ENCODE peak calls at places on chromosomes 7 and 10, in eight cellular contexts. One of them, this sample, is unnamed.

GRCh38 chr7:150568714-150569113 is 1.5 kb downstream of the GIMAP4 start:
- DNase-seq in activated T-helper 1 cell treated with Interleukin-2 at 50 U/mL for 16 hours: no peak
- DNase-seq in H1: no peak
- DNase-seq in activated CD4-positive, alpha-beta T cell treated with anti-CD3 and anti-CD28 coated beads, Interleukin-2, amount 50 U/mL, for 1 hour: peak
- DNase-seq in NCI-H1105 treated with DMSO at 0.1 percent for 48 hours: no peak
- DNase-seq in NCI-H1092: no peak
- DNase-seq in NCI-H2081: no peak
- DNase-seq in stimulated activated naive CD4-positive, alpha-beta T cell: no peak
- DNase-seq in this sample: no peak

GRCh38 chr10:29480281-29480954 is 154.4 kb downstream of the SVIL start:
- DNase-seq in activated T-helper 1 cell treated with Interleukin-2 at 50 U/mL for 16 hours: no peak
- DNase-seq in H1: no peak
- DNase-seq in activated CD4-positive, alpha-beta T cell treated with anti-CD3 and anti-CD28 coated beads, Interleukin-2, amount 50 U/mL, for 1 hour: no peak
- DNase-seq in NCI-H1105 treated with DMSO at 0.1 percent for 48 hours: no peak
- DNase-seq in NCI-H1092: no peak
- DNase-seq in NCI-H2081: no peak
- DNase-seq in stimulated activated naive CD4-positive, alpha-beta T cell: no peak
- DNase-seq in this sample: no peak

GRCh38 chr10:123967626-123968243 is 76.1 kb upstream of the CPXM2 start:
- DNase-seq in activated T-helper 1 cell treated with Interleukin-2 at 50 U/mL for 16 hours: no peak
- DNase-seq in H1: peak
- DNase-seq in activated CD4-positive, alpha-beta T cell treated with anti-CD3 and anti-CD28 coated beads, Interleukin-2, amount 50 U/mL, for 1 hour: peak
- DNase-seq in NCI-H1105 treated with DMSO at 0.1 percent for 48 hours: peak
- DNase-seq in NCI-H1092: no peak
- DNase-seq in NCI-H2081: peak
- DNase-seq in stimulated activated naive CD4-positive, alpha-beta T cell: no peak
- DNase-seq in this sample: peak

GRCh38 chr7:17099083-17099973 is 199.1 kb upstream of the AHR start:
- DNase-seq in activated T-helper 1 cell treated with Interleukin-2 at 50 U/mL for 16 hours: no peak
- DNase-seq in H1: no peak
- DNase-seq in activated CD4-positive, alpha-beta T cell treated with anti-CD3 and anti-CD28 coated beads, Interleukin-2, amount 50 U/mL, for 1 hour: no peak
- DNase-seq in NCI-H1105 treated with DMSO at 0.1 percent for 48 hours: no peak
- DNase-seq in NCI-H1092: no peak
- DNase-seq in NCI-H2081: no peak
- DNase-seq in stimulated activated naive CD4-positive, alpha-beta T cell: no peak
- DNase-seq in this sample: no peak

GRCh38 chr10:31749981-31750850 is 178.4 kb downstream of the ARHGAP12 start:
- DNase-seq in activated T-helper 1 cell treated with Interleukin-2 at 50 U/mL for 16 hours: no peak
- DNase-seq in H1: no peak
- DNase-seq in activated CD4-positive, alpha-beta T cell treated with anti-CD3 and anti-CD28 coated beads, Interleukin-2, amount 50 U/mL, for 1 hour: no peak
- DNase-seq in NCI-H1105 treated with DMSO at 0.1 percent for 48 hours: peak
- DNase-seq in NCI-H1092: peak
- DNase-seq in NCI-H2081: peak
- DNase-seq in stimulated activated naive CD4-positive, alpha-beta T cell: no peak
- DNase-seq in this sample: peak

GRCh38 chr7:69105092-69105491 is 493.2 kb upstream of the AUTS2 start:
- DNase-seq in activated T-helper 1 cell treated with Interleukin-2 at 50 U/mL for 16 hours: no peak
- DNase-seq in H1: no peak
- DNase-seq in activated CD4-positive, alpha-beta T cell treated with anti-CD3 and anti-CD28 coated beads, Interleukin-2, amount 50 U/mL, for 1 hour: no peak
- DNase-seq in NCI-H1105 treated with DMSO at 0.1 percent for 48 hours: no peak
- DNase-seq in NCI-H1092: no peak
- DNase-seq in NCI-H2081: no peak
- DNase-seq in stimulated activated naive CD4-positive, alpha-beta T cell: no peak
- DNase-seq in this sample: no peak

GRCh38 chr7:42572561-42572960 is 335.6 kb upstream of the GLI3 start:
- DNase-seq in activated T-helper 1 cell treated with Interleukin-2 at 50 U/mL for 16 hours: no peak
- DNase-seq in H1: no peak
- DNase-seq in activated CD4-positive, alpha-beta T cell treated with anti-CD3 and anti-CD28 coated beads, Interleukin-2, amount 50 U/mL, for 1 hour: no peak
- DNase-seq in NCI-H1105 treated with DMSO at 0.1 percent for 48 hours: no peak
- DNase-seq in NCI-H1092: no peak
- DNase-seq in NCI-H2081: no peak
- DNase-seq in stimulated activated naive CD4-positive, alpha-beta T cell: no peak
- DNase-seq in this sample: no peak

GRCh38 chr7:102061981-102062390 is 224.7 kb upstream of the SH2B2 start:
- DNase-seq in activated T-helper 1 cell treated with Interleukin-2 at 50 U/mL for 16 hours: no peak
- DNase-seq in H1: no peak
- DNase-seq in activated CD4-positive, alpha-beta T cell treated with anti-CD3 and anti-CD28 coated beads, Interleukin-2, amount 50 U/mL, for 1 hour: no peak
- DNase-seq in NCI-H1105 treated with DMSO at 0.1 percent for 48 hours: no peak
- DNase-seq in NCI-H1092: no peak
- DNase-seq in NCI-H2081: no peak
- DNase-seq in stimulated activated naive CD4-positive, alpha-beta T cell: no peak
- DNase-seq in this sample: no peak

GRCh38 chr7:47406766-47407129 is 175.2 kb downstream of the TNS3 start:
- DNase-seq in activated T-helper 1 cell treated with Interleukin-2 at 50 U/mL for 16 hours: no peak
- DNase-seq in H1: no peak
- DNase-seq in activated CD4-positive, alpha-beta T cell treated with anti-CD3 and anti-CD28 coated beads, Interleukin-2, amount 50 U/mL, for 1 hour: no peak
- DNase-seq in NCI-H1105 treated with DMSO at 0.1 percent for 48 hours: no peak
- DNase-seq in NCI-H1092: no peak
- DNase-seq in NCI-H2081: no peak
- DNase-seq in stimulated activated naive CD4-positive, alpha-beta T cell: no peak
- DNase-seq in this sample: no peak